ENCODE peak calls at places on chromosome 14, in five cellular contexts. One of them, this sample, is unnamed. For H3K27me3 and H3K36me3, the result is how much of the 10 kb centered on the place peaks cover.

GRCh38 chr14:105852378-105853088 is 326.1 kb downstream of the TMEM121 start:
- DNase-seq in naive thymus-derived CD4-positive, alpha-beta T cell: no peak
- DNase-seq in BE2C: peak
- DNase-seq in adrenal gland: no peak
- DNase-seq in thyroid gland: no peak
- DNase-seq in this sample: no peak

GRCh38 chr14:77582511-77582910 is 33.9 kb downstream of the SPTLC2 start:
- DNase-seq in naive thymus-derived CD4-positive, alpha-beta T cell: no peak
- DNase-seq in BE2C: no peak
- DNase-seq in adrenal gland: no peak
- DNase-seq in thyroid gland: no peak
- DNase-seq in this sample: peak

GRCh38 chr14:88614218-88614907 is 51.5 kb downstream of the ZC3H14 start:
- DNase-seq in naive thymus-derived CD4-positive, alpha-beta T cell: no peak
- DNase-seq in BE2C: no peak
- DNase-seq in adrenal gland: no peak
- DNase-seq in thyroid gland: no peak
- DNase-seq in this sample: no peak

GRCh38 chr14:100440207-100440631 is 117.1 kb downstream of the SLC25A47 start:
- DNase-seq in naive thymus-derived CD4-positive, alpha-beta T cell: peak
- DNase-seq in BE2C: peak
- DNase-seq in adrenal gland: peak
- DNase-seq in thyroid gland: peak
- DNase-seq in this sample: peak

GRCh38 chr14:70033561-70033960 is 154.3 kb downstream of the SMOC1 start:
- DNase-seq in naive thymus-derived CD4-positive, alpha-beta T cell: no peak
- DNase-seq in BE2C: no peak
- DNase-seq in adrenal gland: no peak
- DNase-seq in thyroid gland: no peak
- DNase-seq in this sample: no peak

GRCh38 chr14:68250950-68251765 is 431.6 kb downstream of the RAD51B start:
- DNase-seq in naive thymus-derived CD4-positive, alpha-beta T cell: peak
- DNase-seq in BE2C: no peak
- DNase-seq in adrenal gland: no peak
- DNase-seq in thyroid gland: peak
- DNase-seq in this sample: no peak

GRCh38 chr14:89805501-89805900 is 149.0 kb downstream of the EFCAB11 start:
- DNase-seq in naive thymus-derived CD4-positive, alpha-beta T cell: no peak
- DNase-seq in BE2C: no peak
- DNase-seq in adrenal gland: no peak
- DNase-seq in thyroid gland: no peak
- DNase-seq in this sample: no peak

GRCh38 chr14:32400480-32400879 is 71.4 kb downstream of the AKAP6 start:
- DNase-seq in naive thymus-derived CD4-positive, alpha-beta T cell: no peak
- DNase-seq in BE2C: no peak
- DNase-seq in adrenal gland: no peak
- DNase-seq in thyroid gland: no peak
- DNase-seq in this sample: no peak

GRCh38 chr14:87800216-87800615 is 192.8 kb downstream of the GALC start:
- DNase-seq in naive thymus-derived CD4-positive, alpha-beta T cell: no peak
- DNase-seq in BE2C: no peak
- DNase-seq in adrenal gland: no peak
- DNase-seq in thyroid gland: no peak
- DNase-seq in this sample: no peak

GRCh38 chr14:38775986-38776385 is 327.0 kb downstream of the SEC23A start:
- DNase-seq in naive thymus-derived CD4-positive, alpha-beta T cell: no peak
- DNase-seq in BE2C: no peak
- DNase-seq in adrenal gland: no peak
- DNase-seq in thyroid gland: no peak
- DNase-seq in this sample: no peak

GRCh38 chr14:69535230-69535848 is 39.3 kb downstream of the CCDC177 start:
- DNase-seq in naive thymus-derived CD4-positive, alpha-beta T cell: no peak
- DNase-seq in BE2C: peak
- DNase-seq in adrenal gland: peak
- DNase-seq in thyroid gland: peak
- DNase-seq in this sample: peak

GRCh38 chr14:88013750-88014349 is 8.9 kb downstream of the GPR65 start:
- DNase-seq in naive thymus-derived CD4-positive, alpha-beta T cell: no peak
- DNase-seq in BE2C: peak
- DNase-seq in adrenal gland: peak
- DNase-seq in thyroid gland: peak
- DNase-seq in this sample: peak

GRCh38 chr14:35402323-35403084 is 2.0 kb downstream of the NFKBIA start:
- DNase-seq in naive thymus-derived CD4-positive, alpha-beta T cell: peak
- DNase-seq in BE2C: no peak
- DNase-seq in adrenal gland: peak
- DNase-seq in thyroid gland: no peak
- DNase-seq in this sample: no peak

GRCh38 chr14:100440758-100441203 is 117.6 kb downstream of the SLC25A47 start:
- DNase-seq in naive thymus-derived CD4-positive, alpha-beta T cell: no peak
- DNase-seq in BE2C: peak
- DNase-seq in adrenal gland: peak
- DNase-seq in thyroid gland: no peak
- DNase-seq in this sample: no peak

GRCh38 chr14:43003845-43004244 is 1397.2 kb downstream of the LRFN5 start:
- DNase-seq in naive thymus-derived CD4-positive, alpha-beta T cell: no peak
- DNase-seq in BE2C: no peak
- DNase-seq in adrenal gland: no peak
- DNase-seq in thyroid gland: no peak
- DNase-seq in this sample: no peak

GRCh38 chr14:64061115-64061514 is 208.3 kb downstream of the SYNE2 start:
- DNase-seq in naive thymus-derived CD4-positive, alpha-beta T cell: no peak
- DNase-seq in BE2C: no peak
- DNase-seq in adrenal gland: no peak
- DNase-seq in thyroid gland: no peak
- DNase-seq in this sample: no peak

GRCh38 chr14:103179078-103179477 is 55.8 kb downstream of the TNFAIP2 start:
- DNase-seq in naive thymus-derived CD4-positive, alpha-beta T cell: no peak
- DNase-seq in BE2C: no peak
- DNase-seq in adrenal gland: no peak
- DNase-seq in thyroid gland: no peak
- DNase-seq in this sample: no peak

GRCh38 chr14:22549981-22550670 is 38.9 kb downstream of the DAD1 start:
- DNase-seq in naive thymus-derived CD4-positive, alpha-beta T cell: peak
- DNase-seq in BE2C: no peak
- DNase-seq in adrenal gland: no peak
- DNase-seq in thyroid gland: no peak
- DNase-seq in this sample: no peak

GRCh38 chr14:105884808-105885281 is 358.5 kb downstream of the TMEM121 start:
- DNase-seq in naive thymus-derived CD4-positive, alpha-beta T cell: no peak
- DNase-seq in BE2C: peak
- DNase-seq in adrenal gland: peak
- DNase-seq in thyroid gland: no peak
- DNase-seq in this sample: no peak

GRCh38 chr14:56273151-56273550 is 154.9 kb downstream of the PELI2 start:
- DNase-seq in naive thymus-derived CD4-positive, alpha-beta T cell: no peak
- DNase-seq in BE2C: no peak
- DNase-seq in adrenal gland: no peak
- DNase-seq in thyroid gland: no peak
- DNase-seq in this sample: no peak

GRCh38 chr14:103537175-103537990 is 8.4 kb downstream of the TRMT61A start:
- DNase-seq in naive thymus-derived CD4-positive, alpha-beta T cell: no peak
- DNase-seq in BE2C: no peak
- DNase-seq in adrenal gland: peak
- DNase-seq in thyroid gland: no peak
- DNase-seq in this sample: no peak

GRCh38 chr14:94360945-94361565 is 27.3 kb downstream of the SERPINA1 start:
- DNase-seq in naive thymus-derived CD4-positive, alpha-beta T cell: no peak
- DNase-seq in BE2C: no peak
- DNase-seq in adrenal gland: no peak
- DNase-seq in thyroid gland: no peak
- DNase-seq in this sample: no peak

GRCh38 chr14:74667758-74668157 is 45.1 kb downstream of the AREL1 start:
- DNase-seq in naive thymus-derived CD4-positive, alpha-beta T cell: no peak
- DNase-seq in BE2C: no peak
- DNase-seq in adrenal gland: no peak
- DNase-seq in thyroid gland: no peak
- DNase-seq in this sample: no peak

GRCh38 chr14:72522847-72523246 is 371.1 kb downstream of the DPF3 start:
- DNase-seq in naive thymus-derived CD4-positive, alpha-beta T cell: no peak
- DNase-seq in BE2C: no peak
- DNase-seq in adrenal gland: no peak
- DNase-seq in thyroid gland: no peak
- DNase-seq in this sample: no peak

GRCh38 chr14:74882103-74882920 is 596 bp downstream of the DLST start:
- DNase-seq in naive thymus-derived CD4-positive, alpha-beta T cell: peak
- DNase-seq in BE2C: peak
- DNase-seq in adrenal gland: peak
- DNase-seq in thyroid gland: peak
- DNase-seq in this sample: peak

GRCh38 chr14:98198385-98198784 is 1073.6 kb downstream of the BCL11B start:
- DNase-seq in naive thymus-derived CD4-positive, alpha-beta T cell: peak
- DNase-seq in BE2C: no peak
- DNase-seq in adrenal gland: no peak
- DNase-seq in thyroid gland: no peak
- DNase-seq in this sample: no peak

GRCh38 chr14:54804720-54805060 is 97.9 kb downstream of the GCH1 start:
- DNase-seq in naive thymus-derived CD4-positive, alpha-beta T cell: no peak
- DNase-seq in BE2C: no peak
- DNase-seq in adrenal gland: no peak
- DNase-seq in thyroid gland: no peak
- DNase-seq in this sample: no peak

GRCh38 chr14:36870776-36871175 is 209.1 kb downstream of the PAX9 start:
- DNase-seq in naive thymus-derived CD4-positive, alpha-beta T cell: no peak
- DNase-seq in BE2C: no peak
- DNase-seq in adrenal gland: no peak
- DNase-seq in thyroid gland: no peak
- DNase-seq in this sample: no peak

GRCh38 chr14:91019673-91020072 is 40.8 kb downstream of the RPS6KA5 start:
- DNase-seq in naive thymus-derived CD4-positive, alpha-beta T cell: no peak
- DNase-seq in BE2C: no peak
- DNase-seq in adrenal gland: no peak
- DNase-seq in thyroid gland: no peak
- DNase-seq in this sample: no peak

GRCh38 chr14:48323655-48324054 is 648.2 kb upstream of the MDGA2 start:
- DNase-seq in naive thymus-derived CD4-positive, alpha-beta T cell: no peak
- DNase-seq in BE2C: no peak
- DNase-seq in adrenal gland: no peak
- DNase-seq in thyroid gland: no peak
- DNase-seq in this sample: peak

GRCh38 chr14:83342590-83342989 is 1808.9 kb upstream of the SEL1L start:
- DNase-seq in naive thymus-derived CD4-positive, alpha-beta T cell: no peak
- DNase-seq in BE2C: no peak
- DNase-seq in adrenal gland: no peak
- DNase-seq in thyroid gland: no peak
- DNase-seq in this sample: peak

DNA sequence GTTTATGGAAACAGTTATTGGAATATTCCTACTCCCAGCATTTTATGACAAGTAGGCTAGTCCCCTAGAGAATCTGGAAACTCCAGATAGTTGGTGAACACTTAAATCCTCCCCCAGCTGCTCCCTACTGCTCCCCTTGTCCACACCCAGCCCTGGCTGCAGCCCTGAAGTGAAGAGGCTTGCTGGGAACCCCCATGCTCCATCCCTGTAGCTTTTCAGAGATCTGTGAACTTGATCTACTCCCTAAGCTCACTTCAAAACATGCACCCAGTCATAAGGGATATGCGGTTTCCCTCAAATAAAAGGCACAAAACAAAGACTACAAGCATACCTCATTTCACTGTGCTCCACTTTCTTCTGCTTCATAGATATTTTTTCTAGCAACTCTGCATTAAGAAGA is 33.2 kb downstream of the EGLN3 start:
- DNase-seq in naive thymus-derived CD4-positive, alpha-beta T cell: no peak
- DNase-seq in BE2C: no peak
- DNase-seq in adrenal gland: no peak
- DNase-seq in thyroid gland: no peak
- DNase-seq in this sample: no peak
- H3K4me3 ChIP-seq in naive thymus-derived CD4-positive, alpha-beta T cell: no peak
- H3K4me3 ChIP-seq in BE2C: no peak
- H3K4me3 ChIP-seq in adrenal gland: no peak
- H3K4me3 ChIP-seq in thyroid gland: no peak
- H3K4me3 ChIP-seq in this sample: no peak

DNA sequence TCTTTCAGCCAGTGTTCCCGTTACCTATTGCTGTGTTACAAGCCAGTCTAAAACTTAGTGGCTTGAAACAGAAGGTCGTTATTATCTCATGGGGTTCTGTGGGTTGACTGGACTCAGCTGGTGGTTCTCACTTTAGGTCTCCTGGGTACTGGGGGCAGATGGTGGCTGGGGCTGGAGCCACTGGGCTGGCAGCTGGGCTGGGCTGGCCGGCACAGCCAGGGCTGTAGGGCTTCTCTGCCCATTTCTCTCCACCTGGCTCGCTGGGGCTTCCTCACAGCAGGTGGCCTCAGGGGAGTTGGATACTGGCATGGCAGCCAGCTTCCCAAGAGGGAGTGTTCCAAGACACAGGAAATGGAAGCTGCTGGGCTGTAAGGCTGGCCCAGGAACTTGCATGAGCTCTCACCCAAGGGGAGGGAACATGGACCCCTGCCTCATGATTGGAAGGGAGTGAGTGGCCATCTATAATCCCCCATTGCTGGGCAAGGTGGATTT is 27.0 kb downstream of the TUNAR start:
- DNase-seq in naive thymus-derived CD4-positive, alpha-beta T cell: no peak
- DNase-seq in BE2C: no peak
- DNase-seq in adrenal gland: no peak
- DNase-seq in thyroid gland: no peak
- DNase-seq in this sample: no peak
- H3K27me3 ChIP-seq in naive thymus-derived CD4-positive, alpha-beta T cell: under half
- H3K27me3 ChIP-seq in BE2C: under half
- H3K27me3 ChIP-seq in adrenal gland: under half
- H3K27me3 ChIP-seq in thyroid gland: under half
- H3K27me3 ChIP-seq in this sample: under half

GRCh38 chr14:92659765-92660561 is 88.5 kb downstream of the LGMN start:
- DNase-seq in naive thymus-derived CD4-positive, alpha-beta T cell: no peak
- DNase-seq in BE2C: no peak
- DNase-seq in adrenal gland: peak
- DNase-seq in thyroid gland: no peak
- DNase-seq in this sample: no peak
- H3K36me3 ChIP-seq in naive thymus-derived CD4-positive, alpha-beta T cell: under half
- H3K36me3 ChIP-seq in BE2C: under half
- H3K36me3 ChIP-seq in adrenal gland: under half
- H3K36me3 ChIP-seq in thyroid gland: under half
- H3K36me3 ChIP-seq in this sample: under half

DNA sequence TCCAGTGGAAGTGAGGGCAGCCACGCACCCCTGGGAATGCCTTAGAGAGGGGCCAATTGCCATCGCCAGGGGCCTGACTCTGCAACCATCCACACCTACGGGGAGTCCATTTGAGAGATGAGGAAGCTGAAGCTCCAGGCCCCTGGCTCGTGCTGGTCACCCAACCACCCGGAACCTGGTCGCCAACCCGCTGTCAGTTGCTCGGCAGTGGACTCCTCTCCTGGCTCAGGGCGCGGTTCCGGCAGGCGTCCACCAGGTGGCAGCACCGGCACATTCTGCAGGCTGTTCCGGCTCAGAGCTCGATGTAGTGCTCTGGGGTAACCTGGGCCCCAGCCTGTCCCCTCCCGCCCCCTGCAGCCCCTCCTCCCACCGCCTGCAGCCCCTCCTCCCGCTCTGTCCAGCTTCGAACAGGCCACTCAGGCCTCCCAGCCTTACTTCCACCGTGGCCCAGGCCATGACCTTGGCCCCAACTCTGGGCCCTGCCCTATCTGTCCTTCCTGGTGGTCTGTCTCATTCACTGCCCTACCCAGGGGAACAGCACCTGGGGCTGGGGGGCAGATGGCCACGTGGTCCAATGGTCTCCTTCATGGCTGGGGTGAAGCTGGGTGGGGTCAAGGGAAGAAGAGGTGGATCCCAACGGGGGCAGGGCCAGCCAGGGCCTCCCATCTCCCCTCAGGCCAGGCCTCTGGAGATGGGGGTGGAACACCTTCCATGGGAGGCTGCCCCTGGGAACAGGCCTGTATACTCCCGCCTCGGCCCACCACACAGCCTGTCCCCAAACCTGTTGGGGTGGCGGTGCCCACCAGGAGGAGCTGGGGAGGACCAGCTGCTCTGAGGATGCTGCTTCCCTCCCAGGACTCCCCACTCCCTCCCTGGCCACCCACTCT is 15.7 kb downstream of the SIVA1 start:
- DNase-seq in naive thymus-derived CD4-positive, alpha-beta T cell: peak
- DNase-seq in BE2C: peak
- DNase-seq in adrenal gland: peak
- DNase-seq in thyroid gland: peak
- DNase-seq in this sample: peak
- H3K4me3 ChIP-seq in naive thymus-derived CD4-positive, alpha-beta T cell: no peak
- H3K4me3 ChIP-seq in BE2C: no peak
- H3K4me3 ChIP-seq in adrenal gland: no peak
- H3K4me3 ChIP-seq in thyroid gland: no peak
- H3K4me3 ChIP-seq in this sample: no peak

This sample was measured in MG63.